ENCODE peak calls at places on chromosomes 12 and 14, in nine cellular contexts. U is transverse colon, C is IMR-90, Z is heart left ventricle, Y is prostate gland, N is body of pancreas, D is ovary, L is spleen, M is Peyer's patch. T is an unnamed sample. For H3K27me3, the result is how much of the 10 kb centered on the place peaks cover.

GRCh38 chr14:23141706-23142467 is 22.8 kb upstream of the CEBPE start:
- DNase-seq in M (no peak), Y (peak), L (no peak), U (peak), N (peak), C (peak), D (no peak), Z (peak), T (no peak)

GRCh38 chr14:53509845-53510244 is 356.7 kb upstream of the DDHD1 start:
- DNase-seq in L (no peak), Z (no peak), C (peak), Y (peak), M (no peak), N (no peak), D (peak), U (peak), T (no peak)

GRCh38 chr14:77327111-77327510 is 6.3 kb downstream of the GSTZ1 start:
- DNase-seq in D (no peak), N (no peak), U (no peak), Y (no peak), L (no peak), Z (no peak), C (no peak), M (no peak), T (no peak)

GRCh38 chr12:113242018-113242418 is 20.8 kb downstream of the TPCN1 start:
- DNase-seq in C (no peak), U (peak), M (peak), D (no peak), Z (no peak), L (peak), N (peak), Y (peak), T (no peak)

GRCh38 chr14:74595006-74595735 is 16.9 kb downstream of the LTBP2 start:
- DNase-seq in M (no peak), N (peak), Z (peak), D (peak), U (peak), C (peak), Y (no peak), L (no peak), T (peak)

GRCh38 chr14:69763761-69764510 is 3.0 kb upstream of the SRSF5 start:
- DNase-seq in U (no peak), D (no peak), M (no peak), Y (no peak), C (peak), N (no peak), Z (no peak), L (no peak), T (no peak)

GRCh38 chr12:49133014-49133413 is 1.8 kb upstream of the TUBA1B start:
- DNase-seq in L (no peak), D (no peak), C (no peak), Z (no peak), M (no peak), N (no peak), U (no peak), Y (no peak), T (no peak)

GRCh38 chr12:27779416-27779815 is 617 bp upstream of the KLHL42 start:
- DNase-seq in Y (peak), C (no peak), M (no peak), D (peak), N (peak), U (peak), Z (peak), L (peak), T (no peak)

GRCh38 chr14:69749956-69750355 is 17.0 kb upstream of the SRSF5 start:
- DNase-seq in L (no peak), Z (no peak), C (no peak), N (no peak), U (peak), Y (no peak), M (no peak), D (no peak), T (no peak)

GRCh38 chr12:57864811-57865751 is 18.6 kb upstream of the CTDSP2 start:
- DNase-seq in U (peak), D (peak), Y (peak), C (peak), M (peak), Z (peak), L (peak), N (peak), T (peak)

GRCh38 chr12:67517181-67517887 is 131.2 kb upstream of the DYRK2 start:
- DNase-seq in N (peak), D (peak), Y (peak), C (no peak), U (peak), Z (no peak), M (no peak), L (no peak), T (no peak)

GRCh38 chr12:104672501-104673265 is 215.9 kb downstream of the CHST11 start:
- DNase-seq in Y (no peak), D (no peak), N (no peak), Z (peak), M (no peak), U (no peak), C (no peak), L (no peak), T (no peak)

GRCh38 chr12:3772380-3772779 is 19.5 kb upstream of the CRACR2A start:
- DNase-seq in U (no peak), Y (no peak), D (no peak), M (no peak), C (no peak), Z (no peak), L (no peak), N (no peak), T (no peak)

GRCh38 chr12:20588057-20588456 is 107.1 kb upstream of the SLCO1C1 start:
- DNase-seq in Y (no peak), Z (no peak), D (no peak), C (no peak), L (no peak), U (no peak), N (no peak), M (no peak), T (no peak)

GRCh38 chr14:103161054-103161397 is 37.8 kb downstream of the TNFAIP2 start:
- DNase-seq in D (no peak), M (no peak), Z (no peak), U (no peak), Y (no peak), N (no peak), C (no peak), L (no peak), T (no peak)

GRCh38 chr14:103163199-103163598 is 39.9 kb downstream of the TNFAIP2 start:
- DNase-seq in D (no peak), N (no peak), C (no peak), Z (no peak), Y (no peak), M (no peak), L (no peak), U (no peak), T (no peak)

GRCh38 chr14:103165323-103165722 is 42.1 kb downstream of the TNFAIP2 start:
- DNase-seq in U (no peak), N (no peak), D (no peak), C (no peak), L (no peak), M (no peak), Y (no peak), Z (no peak), T (no peak)

GRCh38 chr14:103164786-103165185 is 41.5 kb downstream of the TNFAIP2 start:
- DNase-seq in Z (no peak), N (no peak), U (no peak), D (no peak), L (no peak), C (no peak), M (no peak), Y (no peak), T (no peak)

DNA sequence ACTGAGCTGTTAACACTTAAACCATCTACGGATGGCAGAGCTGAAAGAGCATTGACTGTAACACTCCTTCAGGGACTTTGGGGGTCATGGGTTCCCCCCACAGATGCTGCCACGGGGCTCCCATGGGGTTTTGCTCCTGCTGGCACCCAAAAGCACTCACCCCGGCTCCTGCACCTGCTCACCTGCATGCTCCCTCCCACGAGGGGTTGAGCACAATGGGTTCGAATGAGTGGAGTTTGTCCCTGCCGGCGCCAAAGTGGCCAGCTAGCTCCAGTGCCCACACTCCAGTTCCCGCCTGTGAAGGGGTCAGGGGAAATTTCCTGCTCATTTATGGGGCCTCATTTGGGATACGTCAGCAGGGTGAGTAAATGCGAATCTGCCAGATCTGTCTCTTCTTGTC is 40.7 kb downstream of the TNFAIP2 start:
- DNase-seq in Y (no peak), N (no peak), L (no peak), U (no peak), Z (no peak), C (no peak), M (no peak), D (no peak), T (no peak)
- H3K27me3 ChIP-seq in Y (under half), N (under half), L (under half), U (under half), Z (under half), C (half or more), M (under half), D (under half), T (under half)

GRCh38 chr14:104749111-104749649 is 3.8 kb upstream of the SIVA1 start:
- DNase-seq in Y (peak), L (peak), C (peak), N (no peak), M (peak), D (no peak), Z (no peak), U (peak), T (no peak)
- TF ChIP-seq POLR2A in Y (peak), L (no peak), C (no peak), N (no peak), M (peak), D (no peak), Z (no peak), U (no peak), T (no peak)

GRCh38 chr12:102956738-102957338 is 636 bp upstream of the ASCL1 start:
- DNase-seq in Y (no peak), Z (no peak), C (no peak), N (no peak), L (no peak), U (no peak), M (no peak), D (no peak), T (no peak)
- H3K27me3 ChIP-seq in Y (under half), Z (half or more), C (under half), N (under half), L (half or more), U (half or more), M (under half), D (under half), T (half or more)

GRCh38 chr12:51601241-51601640 is 10.2 kb downstream of the SCN8A start:
- DNase-seq in N (no peak), D (no peak), C (no peak), U (no peak), L (no peak), Y (no peak), M (no peak), Z (no peak), T (no peak)
- TF ChIP-seq POLR2A in N (no peak), D (no peak), C (no peak), U (no peak), L (no peak), Y (no peak), M (no peak), Z (no peak), T (no peak)

GRCh38 chr12:66050610-66051009 is 79.9 kb downstream of the LLPH start:
- DNase-seq in L (no peak), D (no peak), M (no peak), N (no peak), U (no peak), Y (no peak), Z (no peak), C (no peak), T (no peak)

GRCh38 chr12:66049538-66050282 is 80.8 kb downstream of the LLPH start:
- DNase-seq in N (no peak), D (no peak), U (no peak), C (peak), L (no peak), M (no peak), Z (no peak), Y (no peak), T (no peak)

GRCh38 chr12:66051361-66051760 is 79.2 kb downstream of the LLPH start:
- DNase-seq in U (no peak), D (no peak), N (no peak), Y (no peak), L (no peak), C (no peak), Z (no peak), M (no peak), T (no peak)

GRCh38 chr12:66048843-66049537 is 81.6 kb downstream of the LLPH start:
- DNase-seq in N (no peak), Z (no peak), L (no peak), M (no peak), C (peak), D (no peak), Y (no peak), U (no peak), T (no peak)

DNA sequence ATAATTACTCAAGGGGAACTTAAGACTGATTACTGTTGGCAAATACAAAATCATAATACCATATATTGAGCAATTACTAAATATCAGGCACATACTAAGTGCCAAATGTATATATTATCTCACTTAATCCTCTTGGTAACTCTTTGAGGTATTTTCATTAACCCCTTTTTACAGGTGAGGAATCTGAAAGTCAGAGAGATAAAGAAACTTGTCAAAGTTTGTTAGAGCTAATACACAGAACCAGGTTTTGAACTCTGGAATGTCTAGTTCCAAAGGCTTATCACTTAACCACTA is 80.3 kb downstream of the LLPH start:
- DNase-seq in U (no peak), L (no peak), Z (no peak), D (no peak), M (no peak), N (no peak), Y (no peak), C (no peak), T (no peak)
- H3K27me3 ChIP-seq in U (under half), L (under half), Z (under half), D (under half), M (under half), N (under half), Y (under half), C (under half), T (under half)

GRCh38 chr12:6871052-6871957 is 1.8 kb downstream of the SPSB2 start:
- DNase-seq in D (no peak), C (no peak), L (peak), Z (no peak), Y (no peak), U (peak), N (no peak), M (peak), T (no peak)
- TF ChIP-seq POLR2A in D (no peak), C (peak), L (no peak), Z (no peak), Y (no peak), U (peak), N (no peak), M (no peak), T (no peak)

DNA sequence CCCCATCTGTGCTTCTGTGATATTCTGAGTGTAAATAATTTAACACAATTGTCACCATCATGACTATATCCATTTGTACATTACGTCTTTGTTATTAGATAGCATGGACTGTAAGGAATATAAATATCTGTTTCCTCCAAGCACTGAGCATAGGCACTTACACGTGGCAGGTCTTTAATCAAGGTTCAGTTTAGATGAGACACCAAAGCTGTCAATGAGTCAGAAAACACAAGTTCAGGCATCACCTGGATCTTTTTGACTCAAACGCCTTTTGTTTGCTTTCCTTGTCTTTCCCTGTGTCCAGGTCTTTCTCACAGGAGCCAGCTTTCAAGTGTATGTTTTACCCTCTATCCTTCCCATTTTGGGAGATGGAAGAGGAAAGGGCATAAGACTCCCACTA is 163.2 kb upstream of the CCDC198 start:
- DNase-seq in N (no peak), C (no peak), Y (no peak), U (no peak), D (no peak), Z (no peak), L (no peak), M (no peak), T (no peak)
- H3K27me3 ChIP-seq in N (under half), C (under half), Y (under half), U (under half), D (under half), Z (under half), L (under half), M (under half), T (under half)

GRCh38 chr14:105852378-105853088 is 326.1 kb downstream of the TMEM121 start:
- DNase-seq in D (no peak), L (peak), U (peak), N (no peak), Y (no peak), M (peak), C (no peak), Z (no peak), T (peak)
- TF ChIP-seq POLR2A in D (no peak), L (no peak), U (no peak), N (no peak), Y (no peak), M (no peak), C (no peak), Z (no peak), T (no peak)

GRCh38 chr12:2051700-2052625 is 824 bp upstream of the CACNA1C start:
- DNase-seq in C (no peak), L (no peak), U (no peak), Y (no peak), Z (no peak), D (peak), M (no peak), N (no peak), T (no peak)

GRCh38 chr12:2054091-2055018 is 1.6 kb downstream of the CACNA1C start:
- DNase-seq in N (no peak), D (peak), Z (no peak), U (no peak), C (no peak), L (no peak), Y (peak), M (no peak), T (no peak)

GRCh38 chr12:2053675-2054070 is 886 bp downstream of the CACNA1C start:
- DNase-seq in L (no peak), D (peak), Z (peak), Y (no peak), M (no peak), N (no peak), U (no peak), C (no peak), T (no peak)

GRCh38 chr12:2049604-2050540 is 2.9 kb upstream of the CACNA1C start:
- DNase-seq in Y (peak), U (no peak), N (no peak), M (no peak), C (peak), L (no peak), D (no peak), Z (no peak), T (no peak)

DNA sequence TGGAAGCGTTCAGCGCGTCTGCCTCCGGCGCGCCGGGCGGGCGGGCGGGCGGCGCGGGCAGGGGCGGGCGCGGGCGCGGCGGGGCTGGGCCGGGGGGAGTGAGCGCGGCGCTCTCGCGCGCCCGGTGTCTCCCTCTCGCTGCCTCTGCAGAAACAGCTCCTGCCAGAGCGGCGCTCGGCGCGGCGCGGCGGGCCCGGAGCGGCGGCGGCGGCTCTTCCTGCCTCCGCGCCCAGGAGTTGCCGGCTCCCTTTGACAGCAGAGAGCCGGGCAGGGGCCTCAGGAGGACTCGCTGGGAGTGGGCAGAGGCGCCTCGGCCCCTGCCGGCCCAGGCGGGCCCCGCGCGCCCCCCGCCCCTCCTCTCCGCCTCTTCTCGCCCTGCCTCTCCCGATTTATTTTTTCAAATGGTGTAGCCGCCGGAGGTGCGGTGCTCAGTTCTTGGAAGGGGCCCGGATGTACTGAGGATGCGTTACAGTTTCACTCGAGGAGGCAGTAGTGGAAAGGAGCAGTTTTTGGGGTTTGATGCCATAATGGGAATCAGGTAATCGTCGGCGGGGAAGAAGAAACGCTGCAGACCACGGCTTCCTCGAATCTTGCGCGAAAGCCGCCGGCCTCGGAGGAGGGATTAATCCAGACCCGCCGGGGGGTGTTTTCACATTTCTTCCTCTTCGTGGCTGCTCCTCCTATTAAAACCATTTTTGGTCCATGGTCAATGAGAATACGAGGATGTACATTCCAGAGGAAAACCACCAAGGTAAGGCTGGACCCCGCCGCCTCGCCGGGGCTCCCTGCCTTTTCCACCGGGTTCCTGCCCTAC is at the start of gene CACNA1C:
- DNase-seq in C (peak), U (peak), Z (peak), Y (peak), D (peak), N (peak), M (peak), L (peak), T (no peak)
- H3K27me3 ChIP-seq in C (under half), U (half or more), Z (under half), Y (under half), D (under half), N (under half), M (under half), L (half or more), T (half or more)

DNA sequence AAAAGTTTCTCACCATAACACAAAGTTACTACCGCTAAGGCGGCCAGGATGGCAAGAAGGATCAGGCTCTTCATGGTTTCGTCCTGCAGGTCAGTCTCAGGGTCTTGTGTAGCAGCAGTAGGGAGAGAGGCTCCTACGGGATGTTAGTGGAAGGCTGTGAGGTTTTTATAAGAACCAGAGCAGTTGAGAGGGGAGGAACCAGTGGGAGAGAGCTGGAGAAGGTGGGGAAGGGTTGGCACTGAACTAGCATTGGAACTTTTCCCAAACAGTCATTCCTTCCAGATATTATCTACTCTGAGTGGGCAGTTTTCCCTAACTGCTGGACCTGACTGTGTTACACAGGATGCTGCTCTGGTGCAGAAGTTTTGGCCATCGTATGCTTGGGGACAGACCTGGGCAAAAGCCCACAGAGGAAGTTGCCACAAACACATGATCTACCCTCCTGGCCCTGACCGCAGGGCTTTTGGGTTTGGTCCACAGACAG is at the start of gene MGP:
- DNase-seq in C (peak), Z (peak), M (no peak), L (no peak), D (no peak), N (peak), Y (peak), U (peak), T (peak)
- TF ChIP-seq POLR2A in C (no peak), Z (no peak), M (no peak), L (no peak), D (peak), N (no peak), Y (no peak), U (peak), T (peak)